ENCODE peak calls at places on chromosomes 1 and 21, in eight cellular contexts. P is mesendoderm; K is lower lobe of right lung; U is endodermal cell; H is CD8-positive, alpha-beta T cell; X is endothelial cell of umbilical vein; V is colonic mucosa; S is aorta. R is an unnamed sample.
A peak's percentile ranks its signal among the peaks of the same experiment; 100 is the strongest.

GRCh38 chr1:63322944-63323865 is 838 bp downstream of the FOXD3 start:
- DNase-seq in P (peak; percentile 75), K (peak; percentile 55), U (peak; percentile 88), H (peak; percentile 72), X (no peak), V (peak; percentile 41), S (no peak), R (peak; percentile 74)

GRCh38 chr1:37513795-37514349 is 694 bp downstream of the MEAF6 start:
- DNase-seq in P (peak; percentile 81), K (peak; percentile 64), U (peak; percentile 84), H (peak; percentile 57), X (peak; percentile 39), V (peak; percentile 34), S (no peak), R (peak; percentile 51)

GRCh38 chr1:162381941-162382750 is 618 bp downstream of the C1orf226 start:
- DNase-seq in P (no peak), K (no peak), U (peak; percentile 27), H (peak; percentile 37), X (no peak), V (no peak), S (no peak), R (no peak)

GRCh38 chr1:53361541-53361961 is 33.7 kb upstream of the LRP8 start:
- DNase-seq in P (no peak), K (no peak), U (peak; percentile 40), H (peak; percentile 27), X (no peak), V (no peak), S (peak; percentile 37), R (no peak)

GRCh38 chr1:245715291-245715701 is 560.5 kb downstream of the KIF26B start:
- DNase-seq in P (no peak), K (no peak), U (peak; percentile 29), H (no peak), X (no peak), V (no peak), S (no peak), R (no peak)

GRCh38 chr1:111139234-111139955 is 498 bp downstream of the DRAM2 start:
- DNase-seq in P (peak; percentile 89), K (no peak), U (peak; percentile 86), H (peak; percentile 62), X (peak; percentile 69), V (peak; percentile 72), S (peak; percentile 54), R (peak; percentile 71)

GRCh38 chr21:27802816-27803475 is 836.1 kb upstream of the ADAMTS5 start:
- DNase-seq in P (peak; percentile 71), K (no peak), U (peak; percentile 86), H (no peak), X (peak; percentile 39), V (peak; percentile 53), S (no peak), R (peak; percentile 60)

GRCh38 chr1:239858058-239858457 is 233.6 kb upstream of the FMN2 start:
- DNase-seq in P (no peak), K (no peak), U (no peak), H (no peak), X (no peak), V (no peak), S (no peak), R (no peak)

GRCh38 chr21:34255073-34255472 is 108.7 kb upstream of the KCNE2 start:
- DNase-seq in P (no peak), K (no peak), U (no peak), H (no peak), X (no peak), V (no peak), S (no peak), R (no peak)

GRCh38 chr1:230979389-230979716 is 459 bp downstream of the ARV1 start:
- DNase-seq in P (no peak), K (no peak), U (no peak), H (no peak), X (no peak), V (no peak), S (no peak), R (no peak)

GRCh38 chr1:230976825-230977747 is 1.6 kb downstream of the TTC13 start:
- DNase-seq in P (no peak), K (no peak), U (no peak), H (peak; percentile 57), X (peak; percentile 71), V (peak; percentile 38), S (no peak), R (peak; percentile 53)

GRCh38 chr1:230977781-230978490 is 725 bp downstream of the TTC13 start:
- DNase-seq in P (peak; percentile 38), K (peak; percentile 53), U (peak; percentile 76), H (peak; percentile 50), X (no peak), V (peak; percentile 45), S (peak; percentile 60), R (peak; percentile 52)

GRCh38 chr1:230979952-230980351 is 1.1 kb downstream of the ARV1 start:
- DNase-seq in P (no peak), K (no peak), U (no peak), H (no peak), X (no peak), V (no peak), S (no peak), R (no peak)

DNA sequence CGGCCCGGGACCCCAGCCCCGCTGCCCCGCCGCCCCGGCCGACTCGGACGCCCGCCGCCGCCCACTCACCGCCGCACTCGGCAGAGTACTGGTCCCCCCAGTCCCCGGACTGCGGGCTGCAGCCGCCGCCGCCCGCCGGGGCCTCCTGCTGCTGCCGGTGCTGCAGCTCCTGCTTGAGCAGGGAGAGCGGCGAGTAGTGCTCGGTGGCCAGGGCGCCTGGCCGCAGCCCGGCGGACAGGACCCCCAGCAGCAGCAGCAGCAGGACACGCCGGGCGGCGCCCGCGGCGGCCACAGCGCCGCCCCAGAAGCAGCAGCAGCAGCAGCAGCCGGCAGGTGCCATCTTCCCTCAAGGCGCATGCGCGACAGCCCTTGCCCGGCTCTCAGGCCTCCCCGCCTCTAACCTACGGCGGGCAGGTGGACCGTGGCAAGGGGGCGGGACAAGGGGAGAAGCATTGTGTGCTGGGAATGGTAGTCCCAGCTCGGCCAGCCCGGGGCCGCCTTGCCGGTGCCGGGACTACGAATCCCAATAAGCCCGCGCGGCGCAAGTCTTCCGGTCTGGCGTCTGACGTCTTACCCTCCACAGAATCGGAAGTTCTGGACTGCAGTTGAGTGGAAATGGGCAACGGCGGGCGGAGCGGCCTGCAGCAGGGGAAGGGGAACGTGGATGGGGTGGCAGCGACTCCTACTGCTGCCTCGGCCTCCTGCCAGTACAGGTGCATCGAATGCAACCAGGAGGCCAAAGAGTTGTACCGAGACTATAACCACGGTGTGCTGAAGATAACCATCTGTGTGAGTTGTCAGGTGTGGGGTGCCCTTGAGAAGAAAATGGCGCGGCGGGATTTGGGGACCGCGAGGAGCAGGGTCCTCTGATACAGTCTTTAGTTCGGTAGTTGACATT is at the start of the genes ARV1 and TTC13:
- DNase-seq in P (peak; percentile 99), K (peak; percentile 100), U (peak; percentile 99), H (peak; percentile 96), X (peak; percentile 99), V (peak; percentile 98), S (peak; percentile 100), R (peak; percentile 99)
- H3K4me1 ChIP-seq in P (peaks cover 3% of the 10 kb centered on the region), K (peaks cover 38% of the 10 kb centered on the region), U (peaks cover 10% of the 10 kb centered on the region), H (peaks cover 38% of the 10 kb centered on the region), X (peaks cover 19% of the 10 kb centered on the region), V (peaks cover 9% of the 10 kb centered on the region), S (no peaks in the 10 kb centered on the region), R (peaks cover 39% of the 10 kb centered on the region)

GRCh38 chr1:7301346-7301993 is 469.6 kb upstream of the VAMP3 start:
- DNase-seq in P (no peak), K (no peak), U (peak; percentile 41), H (no peak), X (no peak), V (peak; percentile 7), S (no peak), R (no peak)

GRCh38 chr1:7299329-7299799 is 471.7 kb upstream of the VAMP3 start:
- DNase-seq in P (peak; percentile 89), K (no peak), U (peak; percentile 80), H (peak; percentile 31), X (peak; percentile 93), V (peak; percentile 48), S (peak; percentile 71), R (peak; percentile 58)

GRCh38 chr1:7302126-7302525 is 469.0 kb upstream of the VAMP3 start:
- DNase-seq in P (no peak), K (no peak), U (peak; percentile 21), H (no peak), X (no peak), V (peak; percentile 4), S (no peak), R (no peak)

GRCh38 chr1:7299994-7300393 is 471.1 kb upstream of the VAMP3 start:
- DNase-seq in P (no peak), K (no peak), U (peak; percentile 13), H (no peak), X (peak; percentile 70), V (peak; percentile 16), S (no peak), R (no peak)

GRCh38 chr1:7300893-7301292 is 470.2 kb upstream of the VAMP3 start:
- DNase-seq in P (no peak), K (no peak), U (no peak), H (no peak), X (peak; percentile 18), V (peak; percentile 26), S (no peak), R (no peak)
- H3K27ac ChIP-seq in P (no peak overlapping the region), K (no peak overlapping the region), U (peak overlapping the region; percentile 40), H (no peak overlapping the region), X (no peak overlapping the region), V (peak overlapping the region; percentile 15), S (no peak overlapping the region), R (no peak overlapping the region)

GRCh38 chr1:51295926-51296325 is 34.4 kb downstream of the TTC39A start:
- DNase-seq in P (no peak), K (no peak), U (no peak), H (no peak), X (no peak), V (no peak), S (no peak), R (no peak)

GRCh38 chr1:51299185-51299584 is 31.2 kb downstream of the TTC39A start:
- DNase-seq in P (no peak), K (no peak), U (no peak), H (no peak), X (no peak), V (no peak), S (no peak), R (no peak)

GRCh38 chr1:51298322-51298705 is 32.0 kb downstream of the TTC39A start:
- DNase-seq in P (no peak), K (no peak), U (no peak), H (no peak), X (no peak), V (no peak), S (no peak), R (no peak)

GRCh38 chr1:51296379-51297357 is 33.7 kb downstream of the TTC39A start:
- DNase-seq in P (peak; percentile 92), K (peak; percentile 87), U (peak; percentile 99), H (peak; percentile 76), X (peak; percentile 80), V (peak; percentile 92), S (peak; percentile 87), R (peak; percentile 88)

GRCh38 chr1:51297401-51298321 is 32.7 kb downstream of the TTC39A start:
- DNase-seq in P (no peak), K (no peak), U (no peak), H (no peak), X (no peak), V (peak; percentile 64), S (peak; percentile 46), R (peak; percentile 69)
- H3K4me3 ChIP-seq in P (no peak overlapping the region), K (peak overlapping the region; percentile 57), U (no peak overlapping the region), H (no peak overlapping the region), X (no peak overlapping the region), V (peak overlapping the region; percentile 5), S (no peak overlapping the region), R (no peak overlapping the region)

DNA sequence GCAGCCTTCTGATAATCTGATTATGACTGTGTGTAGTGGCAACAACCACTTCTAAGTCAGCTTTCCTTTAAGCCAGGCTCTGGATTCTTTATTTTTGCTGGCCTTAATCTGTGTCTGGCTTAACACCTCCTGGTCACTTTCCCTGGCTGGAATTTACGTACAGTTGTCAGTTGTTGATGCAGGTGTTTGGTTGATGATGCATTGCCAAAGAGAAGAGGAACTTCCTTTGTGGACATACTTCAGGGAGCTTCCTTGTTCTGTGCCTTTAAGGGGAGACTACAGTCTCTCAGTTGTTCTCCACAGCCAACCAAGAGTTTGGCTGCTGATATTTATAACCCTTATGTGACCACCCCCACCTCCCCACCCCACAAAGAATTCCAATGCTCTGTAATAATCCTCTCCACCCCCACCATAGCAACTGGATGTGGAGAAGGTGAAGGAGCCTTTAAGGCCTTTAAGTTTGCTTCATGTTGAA is 96.0 kb upstream of the BMP8A start:
- DNase-seq in P (peak; percentile 85), K (no peak), U (peak; percentile 65), H (no peak), X (peak; percentile 92), V (peak; percentile 30), S (no peak), R (no peak)
- H3K4me1 ChIP-seq in P (peaks cover 37% of the 10 kb centered on the region), K (peaks cover 95% of the 10 kb centered on the region), U (peaks cover 39% of the 10 kb centered on the region), H (peaks cover 28% of the 10 kb centered on the region), X (peaks cover 88% of the 10 kb centered on the region), V (peaks cover 18% of the 10 kb centered on the region), S (peaks cover 12% of the 10 kb centered on the region), R (peaks cover 18% of the 10 kb centered on the region)